ENCODE peak calls at places on chromosomes 4 and X, in five cellular contexts. O is A549, Q is fibroblast of mammary gland, U is mucosa of descending colon, J is cardiac muscle cell. K is an unnamed sample.

GRCh38 chr4:169251291-169252235 is 19.2 kb downstream of the SH3RF1 start:
- DNase-seq in O (peak; percentile 71), Q (no peak), U (no peak), J (no peak), K (no peak)

GRCh38 chr4:47469951-47470350 is 6.4 kb upstream of the COMMD8 start:
- DNase-seq in O (no peak), Q (no peak), U (no peak), J (no peak), K (no peak)

GRCh38 chrX:18441780-18442367 is 16.5 kb downstream of the CDKL5 start:
- DNase-seq in O (no peak), Q (no peak), U (no peak), J (no peak), K (no peak)

GRCh38 chr4:41142356-41142755 is 72.0 kb downstream of the APBB2 start:
- DNase-seq in O (no peak), Q (no peak), U (no peak), J (no peak), K (no peak)

GRCh38 chr4:151768835-151769234 is 8.0 kb upstream of the GATB start:
- DNase-seq in O (no peak), Q (no peak), U (no peak), J (no peak), K (no peak)

GRCh38 chr4:8590546-8590880 is 2.1 kb upstream of the CPZ start:
- DNase-seq in O (no peak), Q (no peak), U (no peak), J (no peak), K (no peak)

GRCh38 chr4:14218641-14219040 is 591.1 kb upstream of the BOD1L1 start:
- DNase-seq in O (no peak), Q (no peak), U (no peak), J (no peak), K (no peak)

GRCh38 chr4:87044511-87045369 is 109.9 kb downstream of the AFF1 start:
- DNase-seq in O (no peak), Q (no peak), U (no peak), J (no peak), K (no peak)

GRCh38 chrX:77167993-77168392 is 279.2 kb upstream of the FGF16 start:
- DNase-seq in O (no peak), Q (no peak), U (no peak), J (no peak), K (no peak)

GRCh38 chr4:25437951-25438350 is 60.9 kb downstream of the ANAPC4 start:
- DNase-seq in O (no peak), Q (no peak), U (no peak), J (no peak), K (no peak)

GRCh38 chr4:140152760-140153418 is 1.1 kb downstream of the MAML3 start:
- DNase-seq in O (no peak), Q (peak; percentile 38), U (peak; percentile 79), J (peak; percentile 74), K (no peak)

GRCh38 chr4:113574636-113575103 is 186.9 kb downstream of the CAMK2D start:
- DNase-seq in O (no peak), Q (peak; percentile 67), U (no peak), J (no peak), K (peak; percentile 73)

GRCh38 chr4:24594887-24595286 is 10.5 kb upstream of the DHX15 start:
- DNase-seq in O (peak; percentile 85), Q (no peak), U (no peak), J (no peak), K (peak; percentile 61)

GRCh38 chrX:48714573-48714972 is 18.0 kb downstream of the SUV39H1 start:
- DNase-seq in O (no peak), Q (peak; percentile 54), U (no peak), J (no peak), K (no peak)
- TF ChIP-seq CTCF in O (no peak), Q (no peak), U (no peak), J (no peak), K (no peak)

DNA sequence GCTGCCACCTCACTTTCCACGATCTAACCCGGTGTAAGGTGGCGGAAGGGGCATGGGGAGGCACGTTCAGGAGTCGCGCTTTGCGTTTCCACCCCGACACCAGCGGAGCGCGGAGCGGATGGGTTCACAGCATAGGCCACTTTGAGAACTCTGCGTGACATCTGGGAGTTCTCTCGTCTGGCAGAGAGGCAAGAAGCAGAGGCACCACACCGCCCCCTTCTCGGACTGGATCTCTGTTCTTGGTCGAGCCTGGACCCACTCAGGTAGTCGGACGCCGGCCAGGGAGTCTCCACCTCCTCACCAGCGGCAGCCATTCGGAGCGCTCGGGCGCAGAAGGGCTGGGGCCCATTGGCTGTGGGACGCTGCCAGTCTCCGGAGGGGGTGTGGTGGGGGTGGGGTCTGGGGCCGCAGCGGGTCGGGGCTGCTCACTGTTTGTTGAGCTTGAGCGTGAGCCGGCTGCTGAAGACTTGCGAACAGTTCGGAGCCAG is at the start of gene DACH2:
- DNase-seq in O (peak; percentile 71), Q (peak; percentile 25), U (peak; percentile 75), J (peak; percentile 90), K (peak; percentile 31)
- H3K4me3 ChIP-seq in O (peak within 1 kb of the TSS; percentile 50), Q (peak within 1 kb of the TSS; percentile 37), U (no peak within 1 kb of the TSS), J (peak within 1 kb of the TSS; percentile 42), K (peak within 1 kb of the TSS; percentile 53)

GRCh38 chr4:28007693-28008092 is 1147.1 kb downstream of the STIM2 start:
- DNase-seq in O (no peak), Q (no peak), U (no peak), J (no peak), K (no peak)

GRCh38 chr4:28006021-28006420 is 1145.4 kb downstream of the STIM2 start:
- DNase-seq in O (no peak), Q (no peak), U (no peak), J (no peak), K (no peak)

GRCh38 chr4:28001698-28002097 is 1141.1 kb downstream of the STIM2 start:
- DNase-seq in O (no peak), Q (no peak), U (no peak), J (no peak), K (no peak)
- TF ChIP-seq CTCF in O (no peak), Q (no peak), U (no peak), J (no peak), K (no peak)

DNA sequence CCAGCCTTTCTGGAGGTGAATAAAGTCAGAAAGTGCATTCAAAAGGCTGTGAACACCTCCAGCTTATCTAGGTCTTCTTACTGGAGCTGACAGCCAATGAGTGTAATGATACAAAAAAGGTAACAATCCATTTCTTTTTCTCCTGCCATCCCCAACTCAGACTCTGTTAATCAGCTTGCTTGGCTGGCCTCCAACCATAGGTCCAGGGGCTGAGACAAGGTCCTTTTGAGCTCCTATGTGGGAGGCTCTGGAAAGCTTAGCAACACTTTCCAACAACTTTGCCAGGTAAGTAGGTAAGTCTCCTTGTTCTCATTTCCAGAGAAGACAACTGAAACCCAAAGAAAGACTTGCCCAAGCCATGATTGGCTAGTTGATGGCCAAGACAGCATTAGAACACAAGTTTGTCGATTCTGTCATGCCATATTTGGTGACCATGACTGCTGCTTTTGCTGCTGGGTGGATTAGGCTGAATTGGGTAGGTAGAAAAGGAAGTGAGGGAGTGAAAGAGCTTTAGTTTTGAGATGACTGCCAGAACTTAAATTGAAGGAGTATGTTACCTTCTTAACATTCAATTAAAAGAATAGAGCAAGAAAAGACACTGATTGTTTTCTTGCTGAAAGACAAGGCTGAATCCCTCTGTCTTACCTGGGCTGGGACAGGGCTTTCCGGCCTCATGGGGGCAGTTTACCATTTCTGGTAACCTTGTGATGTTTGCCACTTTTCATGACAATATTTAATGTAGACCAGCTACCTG is 22.8 kb downstream of the VSIG4 start:
- DNase-seq in O (no peak), Q (no peak), U (no peak), J (no peak), K (no peak)
- H3K4me3 ChIP-seq in O (no peak overlapping the region), Q (no peak overlapping the region), U (no peak overlapping the region), J (no peak overlapping the region), K (no peak overlapping the region)

GRCh38 chrX:3094261-3094660 is 53.0 kb downstream of the ARSF start:
- DNase-seq in O (peak; percentile 16), Q (peak; percentile 1), U (no peak), J (no peak), K (no peak)
- TF ChIP-seq CTCF in O (no peak), Q (no peak), U (no peak), J (no peak), K (no peak)

GRCh38 chrX:49197543-49198087 is 2.4 kb downstream of the SYP start:
- DNase-seq in O (no peak), Q (no peak), U (no peak), J (no peak), K (no peak)

GRCh38 chrX:49199315-49199595 is 738 bp downstream of the SYP start:
- DNase-seq in O (no peak), Q (no peak), U (no peak), J (no peak), K (no peak)

GRCh38 chrX:49202022-49202421 is 2.0 kb upstream of the SYP start:
- DNase-seq in O (no peak), Q (no peak), U (no peak), J (no peak), K (no peak)

GRCh38 chrX:49198540-49199314 is 1.3 kb downstream of the SYP start:
- DNase-seq in O (no peak), Q (no peak), U (no peak), J (no peak), K (no peak)

DNA sequence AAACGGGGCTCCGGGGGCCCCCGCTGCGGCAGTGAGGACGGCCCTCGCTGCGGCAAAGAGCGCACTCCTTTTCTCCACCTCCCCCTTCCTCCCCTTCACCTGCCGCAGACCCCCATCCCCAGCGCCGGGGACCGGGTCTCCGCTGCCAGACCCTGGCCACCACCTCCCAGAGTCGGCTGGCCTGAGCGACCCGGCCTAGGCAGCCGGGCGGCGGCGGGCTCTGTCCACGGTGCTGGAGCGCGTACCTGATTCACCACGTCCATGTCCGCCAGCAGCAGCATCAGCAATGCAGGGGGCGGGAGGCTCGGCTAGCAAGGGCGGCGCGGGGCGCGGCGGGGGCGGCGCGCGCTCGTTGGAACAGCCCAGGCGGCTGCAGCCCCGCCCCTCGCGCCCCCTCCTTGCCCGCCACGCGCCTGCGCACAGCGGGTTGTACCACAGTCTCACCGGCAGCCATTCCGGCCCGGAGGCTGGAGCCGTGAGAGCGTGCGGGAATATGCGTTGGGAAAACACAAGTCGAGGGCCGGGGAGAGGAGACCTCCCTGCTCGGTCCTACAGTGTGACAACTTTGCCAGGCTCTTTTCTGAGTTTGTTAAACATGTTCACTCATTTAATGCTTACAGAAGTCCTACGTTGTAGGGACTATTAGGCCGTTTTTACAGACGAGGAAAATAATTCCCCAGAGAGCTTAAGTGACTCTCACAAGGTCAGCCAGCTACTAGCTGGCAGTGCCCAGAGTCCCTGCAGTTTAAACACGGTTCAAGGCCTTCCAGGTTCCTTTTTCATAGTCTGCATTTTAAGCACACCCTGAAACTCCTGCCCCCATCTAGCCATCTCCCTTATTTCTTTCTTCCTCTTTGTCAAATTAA is at the start of gene SYP:
- DNase-seq in O (peak; percentile 91), Q (peak; percentile 80), U (peak; percentile 91), J (peak; percentile 91), K (peak; percentile 43)
- H3K4me3 ChIP-seq in O (peak within 1 kb of the TSS; percentile 42), Q (peak within 1 kb of the TSS; percentile 28), U (no peak within 1 kb of the TSS), J (no peak within 1 kb of the TSS), K (peak within 1 kb of the TSS; percentile 18)

GRCh38 chrX:136767104-136767941 is 13.4 kb downstream of the ARHGEF6 start:
- DNase-seq in O (peak; percentile 36), Q (peak; percentile 49), U (peak; percentile 65), J (peak; percentile 61), K (peak; percentile 12)
- TF ChIP-seq CTCF in O (no peak), Q (no peak), U (no peak), J (no peak), K (peak; percentile 17)

K was measured in astrocyte of the cerebellum.